ENCODE peak calls at places on chromosomes 7 and 10, in seven cellular contexts. One of them, this sample, is unnamed.

GRCh38 chr10:3173173-3173878 is 744 bp upstream of the PITRM1 start:
- DNase-seq in NCI-H2227 treated with DMSO at 0.1 percent for 48 hours: no peak
- DNase-seq in CD4-positive, CD25-positive, alpha-beta regulatory T cell: no peak
- DNase-seq in endothelial cell: no peak
- DNase-seq in LoVo: no peak
- DNase-seq in AG09319: no peak
- DNase-seq in Peyer's patch: peak
- DNase-seq in this sample: peak

GRCh38 chr10:117548191-117548668 is 5.7 kb downstream of the EMX2 start:
- DNase-seq in NCI-H2227 treated with DMSO at 0.1 percent for 48 hours: no peak
- DNase-seq in LoVo: no peak
- DNase-seq in endothelial cell: no peak
- DNase-seq in Peyer's patch: no peak
- DNase-seq in AG09319: no peak
- DNase-seq in CD4-positive, CD25-positive, alpha-beta regulatory T cell: no peak
- DNase-seq in this sample: no peak

GRCh38 chr10:15037691-15038090 is 6.1 kb upstream of the OLAH start:
- DNase-seq in endothelial cell: no peak
- DNase-seq in NCI-H2227 treated with DMSO at 0.1 percent for 48 hours: no peak
- DNase-seq in AG09319: no peak
- DNase-seq in LoVo: no peak
- DNase-seq in Peyer's patch: no peak
- DNase-seq in CD4-positive, CD25-positive, alpha-beta regulatory T cell: no peak
- DNase-seq in this sample: no peak

GRCh38 chr7:7931626-7932025 is 37.0 kb upstream of the GLCCI1 start:
- DNase-seq in CD4-positive, CD25-positive, alpha-beta regulatory T cell: no peak
- DNase-seq in LoVo: no peak
- DNase-seq in Peyer's patch: no peak
- DNase-seq in NCI-H2227 treated with DMSO at 0.1 percent for 48 hours: no peak
- DNase-seq in endothelial cell: no peak
- DNase-seq in AG09319: no peak
- DNase-seq in this sample: no peak

GRCh38 chr10:97632949-97633884 is at the start of gene MORN4:
- DNase-seq in NCI-H2227 treated with DMSO at 0.1 percent for 48 hours: peak
- DNase-seq in endothelial cell: peak
- DNase-seq in AG09319: peak
- DNase-seq in Peyer's patch: peak
- DNase-seq in CD4-positive, CD25-positive, alpha-beta regulatory T cell: peak
- DNase-seq in LoVo: peak
- DNase-seq in this sample: peak

GRCh38 chr7:868189-868486 is 8.2 kb upstream of the GET4 start:
- DNase-seq in NCI-H2227 treated with DMSO at 0.1 percent for 48 hours: no peak
- DNase-seq in AG09319: no peak
- DNase-seq in CD4-positive, CD25-positive, alpha-beta regulatory T cell: no peak
- DNase-seq in LoVo: no peak
- DNase-seq in Peyer's patch: no peak
- DNase-seq in endothelial cell: no peak
- DNase-seq in this sample: no peak

GRCh38 chr7:85829817-85830432 is 643.1 kb upstream of the SEMA3D start:
- DNase-seq in NCI-H2227 treated with DMSO at 0.1 percent for 48 hours: no peak
- DNase-seq in LoVo: peak
- DNase-seq in AG09319: peak
- DNase-seq in endothelial cell: no peak
- DNase-seq in Peyer's patch: no peak
- DNase-seq in CD4-positive, CD25-positive, alpha-beta regulatory T cell: no peak
- DNase-seq in this sample: peak

GRCh38 chr7:85175217-85175616 is 11.6 kb downstream of the SEMA3D start:
- DNase-seq in CD4-positive, CD25-positive, alpha-beta regulatory T cell: no peak
- DNase-seq in Peyer's patch: no peak
- DNase-seq in endothelial cell: no peak
- DNase-seq in LoVo: no peak
- DNase-seq in AG09319: no peak
- DNase-seq in NCI-H2227 treated with DMSO at 0.1 percent for 48 hours: no peak
- DNase-seq in this sample: no peak

GRCh38 chr7:39084344-39084743 is 106.6 kb downstream of the POU6F2 start:
- DNase-seq in CD4-positive, CD25-positive, alpha-beta regulatory T cell: no peak
- DNase-seq in AG09319: no peak
- DNase-seq in LoVo: no peak
- DNase-seq in endothelial cell: no peak
- DNase-seq in NCI-H2227 treated with DMSO at 0.1 percent for 48 hours: peak
- DNase-seq in Peyer's patch: no peak
- DNase-seq in this sample: peak

GRCh38 chr7:6576024-6576866 is 1.0 kb upstream of the ZDHHC4 start:
- DNase-seq in endothelial cell: no peak
- DNase-seq in CD4-positive, CD25-positive, alpha-beta regulatory T cell: no peak
- DNase-seq in LoVo: no peak
- DNase-seq in NCI-H2227 treated with DMSO at 0.1 percent for 48 hours: no peak
- DNase-seq in AG09319: no peak
- DNase-seq in Peyer's patch: no peak
- DNase-seq in this sample: no peak

GRCh38 chr10:30529373-30529998 is 95.5 kb downstream of the MAP3K8 start:
- DNase-seq in CD4-positive, CD25-positive, alpha-beta regulatory T cell: peak
- DNase-seq in Peyer's patch: peak
- DNase-seq in LoVo: no peak
- DNase-seq in endothelial cell: no peak
- DNase-seq in NCI-H2227 treated with DMSO at 0.1 percent for 48 hours: no peak
- DNase-seq in AG09319: no peak
- DNase-seq in this sample: no peak

GRCh38 chr10:69801094-69801433 is 642 bp upstream of the COL13A1 start:
- DNase-seq in CD4-positive, CD25-positive, alpha-beta regulatory T cell: peak
- DNase-seq in NCI-H2227 treated with DMSO at 0.1 percent for 48 hours: no peak
- DNase-seq in endothelial cell: peak
- DNase-seq in Peyer's patch: peak
- DNase-seq in LoVo: peak
- DNase-seq in AG09319: no peak
- DNase-seq in this sample: no peak

GRCh38 chr10:104300002-104300735 is 31.2 kb downstream of the GSTO2 start:
- DNase-seq in CD4-positive, CD25-positive, alpha-beta regulatory T cell: no peak
- DNase-seq in Peyer's patch: no peak
- DNase-seq in AG09319: peak
- DNase-seq in LoVo: no peak
- DNase-seq in NCI-H2227 treated with DMSO at 0.1 percent for 48 hours: no peak
- DNase-seq in endothelial cell: no peak
- DNase-seq in this sample: no peak

GRCh38 chr7:1141651-1142050 is 18.3 kb downstream of the ZFAND2A start:
- DNase-seq in LoVo: no peak
- DNase-seq in endothelial cell: no peak
- DNase-seq in CD4-positive, CD25-positive, alpha-beta regulatory T cell: no peak
- DNase-seq in Peyer's patch: no peak
- DNase-seq in NCI-H2227 treated with DMSO at 0.1 percent for 48 hours: no peak
- DNase-seq in AG09319: no peak
- DNase-seq in this sample: no peak

GRCh38 chr7:5755704-5756131 is 25.7 kb downstream of the RNF216 start:
- DNase-seq in endothelial cell: no peak
- DNase-seq in Peyer's patch: no peak
- DNase-seq in AG09319: peak
- DNase-seq in LoVo: no peak
- DNase-seq in NCI-H2227 treated with DMSO at 0.1 percent for 48 hours: no peak
- DNase-seq in CD4-positive, CD25-positive, alpha-beta regulatory T cell: no peak
- DNase-seq in this sample: no peak

GRCh38 chr10:68543004-68543918 is 15.9 kb upstream of the SLC25A16 start:
- DNase-seq in NCI-H2227 treated with DMSO at 0.1 percent for 48 hours: no peak
- DNase-seq in CD4-positive, CD25-positive, alpha-beta regulatory T cell: no peak
- DNase-seq in Peyer's patch: no peak
- DNase-seq in AG09319: no peak
- DNase-seq in LoVo: peak
- DNase-seq in endothelial cell: no peak
- DNase-seq in this sample: no peak

GRCh38 chr10:80204193-80204714 is 1.1 kb downstream of the ANXA11 start:
- DNase-seq in Peyer's patch: peak
- DNase-seq in CD4-positive, CD25-positive, alpha-beta regulatory T cell: peak
- DNase-seq in endothelial cell: no peak
- DNase-seq in AG09319: no peak
- DNase-seq in LoVo: peak
- DNase-seq in NCI-H2227 treated with DMSO at 0.1 percent for 48 hours: no peak
- DNase-seq in this sample: no peak

GRCh38 chr7:130458256-130458655 is 17.4 kb upstream of the CEP41 start:
- DNase-seq in NCI-H2227 treated with DMSO at 0.1 percent for 48 hours: no peak
- DNase-seq in Peyer's patch: no peak
- DNase-seq in LoVo: no peak
- DNase-seq in endothelial cell: no peak
- DNase-seq in CD4-positive, CD25-positive, alpha-beta regulatory T cell: peak
- DNase-seq in AG09319: no peak
- DNase-seq in this sample: no peak

GRCh38 chr7:20219446-20220292 is 2.5 kb upstream of the MACC1 start:
- DNase-seq in NCI-H2227 treated with DMSO at 0.1 percent for 48 hours: no peak
- DNase-seq in LoVo: peak
- DNase-seq in CD4-positive, CD25-positive, alpha-beta regulatory T cell: no peak
- DNase-seq in AG09319: no peak
- DNase-seq in endothelial cell: peak
- DNase-seq in Peyer's patch: peak
- DNase-seq in this sample: peak

GRCh38 chr7:129343099-129343700 is 91.0 kb upstream of the STRIP2 start:
- DNase-seq in LoVo: peak
- DNase-seq in NCI-H2227 treated with DMSO at 0.1 percent for 48 hours: peak
- DNase-seq in AG09319: peak
- DNase-seq in CD4-positive, CD25-positive, alpha-beta regulatory T cell: peak
- DNase-seq in endothelial cell: no peak
- DNase-seq in Peyer's patch: no peak
- DNase-seq in this sample: peak

GRCh38 chr7:114703677-114704076 is 218.2 kb upstream of the MDFIC start:
- DNase-seq in endothelial cell: no peak
- DNase-seq in CD4-positive, CD25-positive, alpha-beta regulatory T cell: no peak
- DNase-seq in Peyer's patch: no peak
- DNase-seq in AG09319: no peak
- DNase-seq in LoVo: peak
- DNase-seq in NCI-H2227 treated with DMSO at 0.1 percent for 48 hours: no peak
- DNase-seq in this sample: no peak

GRCh38 chr10:84632866-84633265 is 304.5 kb downstream of the CCSER2 start:
- DNase-seq in CD4-positive, CD25-positive, alpha-beta regulatory T cell: no peak
- DNase-seq in LoVo: peak
- DNase-seq in NCI-H2227 treated with DMSO at 0.1 percent for 48 hours: no peak
- DNase-seq in AG09319: no peak
- DNase-seq in Peyer's patch: no peak
- DNase-seq in endothelial cell: no peak
- DNase-seq in this sample: no peak

GRCh38 chr10:71600856-71601255 is 118.7 kb downstream of the C10orf105 start:
- DNase-seq in AG09319: peak
- DNase-seq in CD4-positive, CD25-positive, alpha-beta regulatory T cell: no peak
- DNase-seq in endothelial cell: no peak
- DNase-seq in Peyer's patch: no peak
- DNase-seq in LoVo: no peak
- DNase-seq in NCI-H2227 treated with DMSO at 0.1 percent for 48 hours: no peak
- DNase-seq in this sample: no peak

GRCh38 chr10:12405342-12406320 is 56.3 kb downstream of the CAMK1D start:
- DNase-seq in NCI-H2227 treated with DMSO at 0.1 percent for 48 hours: no peak
- DNase-seq in AG09319: no peak
- DNase-seq in LoVo: no peak
- DNase-seq in endothelial cell: no peak
- DNase-seq in CD4-positive, CD25-positive, alpha-beta regulatory T cell: no peak
- DNase-seq in Peyer's patch: no peak
- DNase-seq in this sample: no peak

GRCh38 chr10:95375418-95375817 is 84.6 kb upstream of the PDLIM1 start:
- DNase-seq in LoVo: no peak
- DNase-seq in AG09319: no peak
- DNase-seq in endothelial cell: no peak
- DNase-seq in NCI-H2227 treated with DMSO at 0.1 percent for 48 hours: no peak
- DNase-seq in Peyer's patch: no peak
- DNase-seq in CD4-positive, CD25-positive, alpha-beta regulatory T cell: no peak
- DNase-seq in this sample: no peak

GRCh38 chr10:4234661-4235060 is 449.7 kb upstream of the KLF6 start:
- DNase-seq in Peyer's patch: peak
- DNase-seq in AG09319: no peak
- DNase-seq in CD4-positive, CD25-positive, alpha-beta regulatory T cell: peak
- DNase-seq in NCI-H2227 treated with DMSO at 0.1 percent for 48 hours: no peak
- DNase-seq in LoVo: no peak
- DNase-seq in endothelial cell: no peak
- DNase-seq in this sample: no peak

GRCh38 chr7:113321201-113321600 is 202.8 kb upstream of the SMIM30 start:
- DNase-seq in AG09319: no peak
- DNase-seq in endothelial cell: no peak
- DNase-seq in CD4-positive, CD25-positive, alpha-beta regulatory T cell: no peak
- DNase-seq in NCI-H2227 treated with DMSO at 0.1 percent for 48 hours: no peak
- DNase-seq in Peyer's patch: no peak
- DNase-seq in LoVo: no peak
- DNase-seq in this sample: no peak

GRCh38 chr10:76071638-76072317 is 640.4 kb downstream of the LRMDA start:
- DNase-seq in LoVo: no peak
- DNase-seq in endothelial cell: no peak
- DNase-seq in NCI-H2227 treated with DMSO at 0.1 percent for 48 hours: peak
- DNase-seq in CD4-positive, CD25-positive, alpha-beta regulatory T cell: no peak
- DNase-seq in Peyer's patch: no peak
- DNase-seq in AG09319: peak
- DNase-seq in this sample: no peak

GRCh38 chr7:75639071-75639892 is 99.5 kb downstream of the HIP1 start:
- DNase-seq in endothelial cell: peak
- DNase-seq in Peyer's patch: peak
- DNase-seq in AG09319: no peak
- DNase-seq in CD4-positive, CD25-positive, alpha-beta regulatory T cell: peak
- DNase-seq in LoVo: peak
- DNase-seq in NCI-H2227 treated with DMSO at 0.1 percent for 48 hours: peak
- DNase-seq in this sample: peak